ENCODE peak calls at places on chromosomes 6 and 20, in seven cellular contexts. Q is effector memory CD4-positive, alpha-beta T cell; K is right atrium auricular region; N is brain microvascular endothelial cell; H is GM23338; X is H7; J is mucosa of descending colon. C is an unnamed sample. For H3K36me3, the result is how much of the 10 kb centered on the place peaks cover.

GRCh38 chr20:63819224-63819917 is 11.7 kb downstream of the ZBTB46 start:
- DNase-seq in Q (no peak), K (no peak), N (peak), H (peak), X (peak), J (peak), C (peak)

GRCh38 chr6:30325150-30325872 is 1.4 kb upstream of the TRIM39 start:
- DNase-seq in Q (peak), K (no peak), N (peak), H (peak), X (no peak), J (no peak), C (no peak)

GRCh38 chr6:21190701-21191588 is 402.6 kb upstream of the SOX4 start:
- DNase-seq in Q (no peak), K (no peak), N (no peak), H (no peak), X (no peak), J (no peak), C (no peak)

GRCh38 chr20:39698706-39699211 is 736.6 kb downstream of the DHX35 start:
- DNase-seq in Q (no peak), K (no peak), N (no peak), H (no peak), X (no peak), J (no peak), C (no peak)

GRCh38 chr6:40831381-40831780 is 207.6 kb downstream of the UNC5CL start:
- DNase-seq in Q (no peak), K (no peak), N (no peak), H (no peak), X (no peak), J (no peak), C (no peak)

GRCh38 chr6:39173276-39173675 is 56.0 kb downstream of the KCNK5 start:
- DNase-seq in Q (no peak), K (no peak), N (no peak), H (no peak), X (no peak), J (no peak), C (no peak)

GRCh38 chr20:20195011-20195705 is 142.8 kb downstream of the CFAP61 start:
- DNase-seq in Q (no peak), K (no peak), N (no peak), H (no peak), X (no peak), J (no peak), C (no peak)

GRCh38 chr20:22495172-22495571 is 89.2 kb downstream of the FOXA2 start:
- DNase-seq in Q (no peak), K (no peak), N (no peak), H (peak), X (no peak), J (no peak), C (no peak)

GRCh38 chr20:40754372-40754943 is 65.4 kb upstream of the MAFB start:
- DNase-seq in Q (no peak), K (peak), N (no peak), H (no peak), X (no peak), J (peak), C (peak)

GRCh38 chr6:112296122-112296521 is 41.8 kb upstream of the LAMA4 start:
- DNase-seq in Q (no peak), K (no peak), N (peak), H (peak), X (peak), J (no peak), C (peak)

GRCh38 chr6:157996201-157996712 is 14.6 kb downstream of the SYNJ2 start:
- DNase-seq in Q (no peak), K (no peak), N (no peak), H (no peak), X (no peak), J (no peak), C (no peak)

GRCh38 chr20:63522981-63523611 is 2.5 kb downstream of the PPDPF start:
- DNase-seq in Q (no peak), K (no peak), N (no peak), H (no peak), X (peak), J (peak), C (peak)

GRCh38 chr6:135686784-135687301 is 164.7 kb upstream of the PDE7B start:
- DNase-seq in Q (no peak), K (no peak), N (no peak), H (no peak), X (no peak), J (no peak), C (no peak)

GRCh38 chr20:59205044-59205443 is 41.4 kb downstream of the ZNF831 start:
- DNase-seq in Q (no peak), K (peak), N (no peak), H (no peak), X (no peak), J (no peak), C (peak)

GRCh38 chr6:100504786-100505737 is 40.3 kb upstream of the SIM1 start:
- DNase-seq in Q (no peak), K (no peak), N (peak), H (peak), X (peak), J (no peak), C (peak)

GRCh38 chr20:32034581-32035397 is 17.3 kb upstream of the HCK start:
- DNase-seq in Q (no peak), K (peak), N (no peak), H (peak), X (no peak), J (no peak), C (no peak)

GRCh38 chr20:2333821-2334220 is 38.0 kb downstream of the TGM3 start:
- DNase-seq in Q (no peak), K (no peak), N (no peak), H (no peak), X (no peak), J (no peak), C (peak)

GRCh38 chr20:61803416-61803902 is 262.2 kb downstream of the TAF4 start:
- DNase-seq in Q (no peak), K (no peak), N (no peak), H (no peak), X (peak), J (peak), C (no peak)

GRCh38 chr20:1945134-1945618 is 48.7 kb downstream of the PDYN start:
- DNase-seq in Q (no peak), K (peak), N (no peak), H (no peak), X (no peak), J (no peak), C (no peak)

GRCh38 chr6:3825851-3826581 is 23.2 kb upstream of the FAM50B start:
- DNase-seq in Q (no peak), K (peak), N (peak), H (no peak), X (no peak), J (peak), C (no peak)

GRCh38 chr6:10824297-10824696 is 14.0 kb downstream of the MAK start:
- DNase-seq in Q (no peak), K (no peak), N (no peak), H (no peak), X (no peak), J (no peak), C (no peak)

GRCh38 chr6:74871757-74872156 is 334.1 kb downstream of the COL12A1 start:
- DNase-seq in Q (no peak), K (no peak), N (peak), H (no peak), X (no peak), J (no peak), C (no peak)

GRCh38 chr6:140208286-140208685 is 833.8 kb upstream of the CITED2 start:
- DNase-seq in Q (no peak), K (no peak), N (no peak), H (no peak), X (no peak), J (no peak), C (no peak)

GRCh38 chr20:38932457-38933120 is 6.4 kb downstream of the FAM83D start:
- DNase-seq in Q (no peak), K (no peak), N (peak), H (peak), X (no peak), J (no peak), C (no peak)

GRCh38 chr20:58891686-58892125 is 39.2 kb downstream of the GNAS start:
- DNase-seq in Q (peak), K (no peak), N (no peak), H (peak), X (peak), J (no peak), C (peak)

GRCh38 chr20:4607287-4607713 is 114.4 kb upstream of the PRND start:
- DNase-seq in Q (peak), K (peak), N (peak), H (peak), X (peak), J (no peak), C (peak)

GRCh38 chr20:60137657-60138245 is 179.5 kb downstream of the CDH26 start:
- DNase-seq in Q (no peak), K (no peak), N (peak), H (peak), X (peak), J (peak), C (peak)

GRCh38 chr20:32439132-32439829 is 81.2 kb downstream of the ASXL1 start:
- DNase-seq in Q (no peak), K (peak), N (peak), H (no peak), X (peak), J (no peak), C (peak)

GRCh38 chr6:110113989-110114388 is 65.5 kb downstream of the WASF1 start:
- DNase-seq in Q (no peak), K (no peak), N (no peak), H (no peak), X (no peak), J (no peak), C (no peak)

GRCh38 chr6:143060354-143060805 is 309 bp upstream of the AIG1 start:
- DNase-seq in Q (peak), K (peak), N (peak), H (peak), X (no peak), J (peak), C (peak)

GRCh38 chr6:143063631-143064030 is 2.9 kb downstream of the AIG1 start:
- DNase-seq in Q (no peak), K (no peak), N (no peak), H (no peak), X (no peak), J (no peak), C (no peak)

GRCh38 chr6:143060806-143061596 is at the start of gene AIG1:
- DNase-seq in Q (peak), K (peak), N (peak), H (peak), X (peak), J (peak), C (peak)

GRCh38 chr6:143062551-143062950 is 1.9 kb downstream of the AIG1 start:
- DNase-seq in Q (no peak), K (no peak), N (no peak), H (peak), X (peak), J (no peak), C (no peak)

DNA sequence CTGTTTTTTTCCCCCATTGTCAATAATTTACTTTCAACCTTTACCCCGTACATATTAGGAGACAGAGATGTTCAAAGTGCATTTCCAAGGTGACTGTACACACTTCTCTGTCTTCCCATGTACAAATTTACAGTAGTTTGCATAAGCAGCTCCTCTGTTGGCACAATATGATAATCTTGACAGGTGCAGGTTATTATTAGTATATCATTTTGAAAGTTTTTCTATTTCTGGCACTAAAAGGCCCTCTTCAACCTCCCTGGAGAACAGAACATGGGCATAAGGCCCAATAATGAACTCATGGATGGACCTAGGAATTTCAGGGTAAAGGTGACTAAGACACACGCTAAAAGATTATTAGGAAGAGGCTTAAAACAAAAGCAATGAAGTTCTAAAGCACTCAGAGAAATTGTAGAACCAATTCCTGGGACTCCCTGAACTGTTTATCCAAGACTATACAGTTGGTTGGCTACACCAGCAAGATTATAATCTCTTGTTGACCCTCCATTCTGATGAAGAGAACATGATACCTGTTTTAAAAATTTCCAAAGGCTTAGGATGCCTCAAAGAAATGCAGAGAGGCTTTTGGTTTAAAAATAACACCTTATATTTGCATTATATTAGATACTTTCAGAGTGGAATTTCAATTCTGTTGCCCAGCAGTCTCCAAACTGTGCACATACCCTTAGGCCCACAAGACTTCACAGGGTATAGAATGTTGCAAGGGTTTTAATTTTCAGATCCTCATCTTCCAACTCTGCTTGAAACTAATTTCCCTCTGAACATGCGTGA is 1.1 kb downstream of the AIG1 start:
- DNase-seq in Q (no peak), K (no peak), N (no peak), H (no peak), X (no peak), J (no peak), C (no peak)
- H3K4me3 ChIP-seq in Q (peak), K (no peak), N (no peak), H (peak), X (peak), J (no peak), C (no peak)

DNA sequence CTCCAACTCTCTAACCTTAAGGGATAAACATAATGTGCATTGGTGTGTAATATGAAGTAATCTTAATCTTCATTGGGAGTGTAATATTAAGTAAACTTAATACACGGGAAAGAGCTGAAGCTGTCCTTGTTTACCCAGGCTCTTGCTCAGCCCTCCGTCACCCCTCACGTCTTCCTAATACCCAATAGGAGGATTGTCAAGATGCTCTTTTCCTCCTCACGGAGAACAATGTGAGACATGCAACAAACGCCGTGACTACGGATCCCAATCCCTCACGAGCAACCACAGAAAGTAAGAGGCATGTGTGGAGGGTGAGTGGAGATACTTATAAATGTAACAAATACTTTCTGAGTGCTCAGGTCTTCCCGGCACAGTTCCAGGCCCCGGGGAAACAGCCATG is 11.0 kb downstream of the KIF16B start:
- DNase-seq in Q (no peak), K (no peak), N (no peak), H (no peak), X (no peak), J (no peak), C (no peak)
- H3K36me3 ChIP-seq in Q (under half), K (under half), N (under half), H (under half), X (under half), J (under half), C (under half)

DNA sequence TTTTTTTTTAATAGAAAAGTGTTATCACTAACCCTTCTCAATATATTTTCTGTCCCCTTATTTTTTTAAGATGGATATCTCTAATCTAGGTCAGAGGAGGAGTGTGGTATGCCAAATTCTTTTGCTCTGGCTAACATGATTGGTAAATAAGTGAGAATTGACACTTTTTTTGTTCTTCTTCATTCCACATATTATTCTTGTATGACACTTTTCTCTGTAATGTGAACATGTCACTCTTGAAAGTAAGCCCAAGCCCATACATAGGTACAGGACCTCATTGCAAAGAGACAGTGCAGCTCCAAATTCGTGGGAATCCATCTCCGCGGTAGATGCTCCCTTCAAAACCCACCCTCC is 142.5 kb upstream of the TCF21 start:
- DNase-seq in Q (no peak), K (no peak), N (no peak), H (no peak), X (no peak), J (no peak), C (no peak)
- H3K4me3 ChIP-seq in Q (no peak), K (no peak), N (no peak), H (no peak), X (no peak), J (no peak), C (no peak)

DNA sequence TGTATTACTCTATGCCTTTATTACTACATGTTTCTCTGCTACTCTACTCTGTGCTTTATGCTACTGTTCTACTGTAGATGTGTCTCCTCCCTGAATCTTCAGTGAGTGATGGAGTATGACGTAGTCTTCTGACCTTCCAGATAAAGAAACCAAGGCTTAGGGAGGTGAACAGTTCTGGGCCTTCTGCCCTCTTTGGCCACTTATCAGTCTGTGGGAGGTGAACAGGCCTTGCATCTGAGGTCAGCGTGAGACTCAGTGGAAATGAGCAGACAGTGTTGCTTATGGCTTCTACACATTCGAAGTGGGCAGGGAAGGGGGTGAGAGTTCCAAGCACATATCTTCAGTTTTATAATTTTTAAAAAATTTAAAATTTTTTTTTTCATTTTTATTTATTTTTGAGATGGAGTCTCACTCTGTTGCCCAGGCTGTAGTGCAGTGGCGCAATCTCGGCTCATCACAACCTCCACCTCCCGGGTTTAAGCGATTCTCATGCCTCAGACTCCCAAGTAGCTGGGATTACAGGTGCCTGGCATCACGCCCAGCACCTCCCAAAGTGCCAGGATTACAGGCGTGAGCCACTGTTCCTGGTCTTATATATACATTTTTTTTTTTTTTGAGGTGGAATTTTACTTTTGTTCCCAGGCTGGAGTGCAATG is 24.2 kb downstream of the MYBL2 start:
- DNase-seq in Q (no peak), K (no peak), N (no peak), H (no peak), X (no peak), J (no peak), C (no peak)
- H3K36me3 ChIP-seq in Q (under half), K (under half), N (under half), H (under half), X (under half), J (under half), C (under half)

GRCh38 chr20:10171864-10172751 is 46.5 kb upstream of the SNAP25 start:
- DNase-seq in Q (no peak), K (peak), N (peak), H (peak), X (peak), J (peak), C (peak)
- H3K4me3 ChIP-seq in Q (no peak), K (peak), N (peak), H (peak), X (peak), J (no peak), C (peak)

GRCh38 chr20:17806107-17806506 is 106.3 kb downstream of the BANF2 start:
- DNase-seq in Q (no peak), K (no peak), N (no peak), H (no peak), X (no peak), J (no peak), C (no peak)
- H3K36me3 ChIP-seq in Q (under half), K (under half), N (under half), H (under half), X (under half), J (under half), C (under half)

GRCh38 chr6:17289491-17290106 is 8.4 kb downstream of the RBM24 start:
- DNase-seq in Q (no peak), K (peak), N (peak), H (no peak), X (no peak), J (peak), C (no peak)
- H3K4me3 ChIP-seq in Q (no peak), K (peak), N (no peak), H (no peak), X (no peak), J (no peak), C (no peak)